ENCODE peak calls at places on chromosomes 5 and 9, in ten cellular contexts. S is WTC11; U is GM10248; L is left cardiac atrium; J is sciatic nerve; F is fibroblast of the aortic adventitia; E is psoas muscle; G is DMS153; X is naive thymus-derived CD4-positive, alpha-beta T cell; H is non-pigmented ciliary epithelial cell. P is an unnamed sample.

GRCh38 chr5:124343451-124343867 is 403.0 kb downstream of the ZNF608 start:
- DNase-seq in S (no peak), U (no peak), L (no peak), J (no peak), F (peak), E (no peak), G (no peak), X (no peak), H (peak), P (no peak)

GRCh38 chr9:124618476-124618875 is 111.3 kb upstream of the NR5A1 start:
- DNase-seq in S (no peak), U (no peak), L (no peak), J (no peak), F (no peak), E (no peak), G (no peak), X (no peak), H (no peak), P (no peak)

GRCh38 chr9:109880276-109881169 is 100.5 kb downstream of the PALM2AKAP2 start:
- DNase-seq in S (peak), U (peak), L (no peak), J (no peak), F (peak), E (no peak), G (no peak), X (no peak), H (no peak), P (no peak)

GRCh38 chr9:89878687-89879086 is 273.9 kb downstream of the GADD45G start:
- DNase-seq in S (no peak), U (no peak), L (peak), J (peak), F (no peak), E (peak), G (peak), X (no peak), H (no peak), P (no peak)

GRCh38 chr5:132283423-132284043 is 10.7 kb upstream of the SLC22A4 start:
- DNase-seq in S (peak), U (no peak), L (no peak), J (no peak), F (peak), E (no peak), G (no peak), X (no peak), H (no peak), P (no peak)

GRCh38 chr5:103472820-103473219 is 89.8 kb downstream of the NUDT12 start:
- DNase-seq in S (no peak), U (no peak), L (no peak), J (no peak), F (peak), E (no peak), G (no peak), X (no peak), H (no peak), P (no peak)

GRCh38 chr9:2087500-2088313 is 72.6 kb downstream of the SMARCA2 start:
- DNase-seq in S (no peak), U (peak), L (no peak), J (no peak), F (peak), E (no peak), G (peak), X (no peak), H (peak), P (no peak)

GRCh38 chr5:72272393-72272792 is 47.6 kb downstream of the MRPS27 start:
- DNase-seq in S (no peak), U (no peak), L (no peak), J (no peak), F (no peak), E (no peak), G (no peak), X (no peak), H (no peak), P (no peak)

GRCh38 chr5:55149396-55149795 is 10.6 kb upstream of the GPX8 start:
- DNase-seq in S (no peak), U (no peak), L (no peak), J (no peak), F (no peak), E (no peak), G (no peak), X (no peak), H (no peak), P (no peak)

GRCh38 chr5:175855041-175855720 is 16.2 kb upstream of the CPLX2 start:
- DNase-seq in S (no peak), U (no peak), L (no peak), J (no peak), F (no peak), E (peak), G (no peak), X (no peak), H (no peak), P (no peak)

GRCh38 chr5:55966284-55966683 is 28.5 kb downstream of the IL6ST start:
- DNase-seq in S (no peak), U (no peak), L (no peak), J (no peak), F (no peak), E (no peak), G (no peak), X (no peak), H (no peak), P (no peak)

GRCh38 chr9:4143951-4144717 is 155.7 kb downstream of the GLIS3 start:
- DNase-seq in S (no peak), U (no peak), L (no peak), J (no peak), F (peak), E (no peak), G (no peak), X (no peak), H (no peak), P (no peak)

GRCh38 chr9:102875687-102876086 is 119.4 kb upstream of the CYLC2 start:
- DNase-seq in S (no peak), U (no peak), L (no peak), J (no peak), F (no peak), E (no peak), G (no peak), X (no peak), H (no peak), P (no peak)

GRCh38 chr5:151082976-151083651 is 2.3 kb upstream of the TNIP1 start:
- DNase-seq in S (no peak), U (no peak), L (no peak), J (no peak), F (no peak), E (peak), G (no peak), X (no peak), H (no peak), P (no peak)

GRCh38 chr9:21499912-21500311 is 17.8 kb upstream of the IFNE start:
- DNase-seq in S (no peak), U (no peak), L (no peak), J (no peak), F (no peak), E (no peak), G (no peak), X (no peak), H (no peak), P (no peak)

GRCh38 chr5:174571662-174572397 is 152.6 kb upstream of the MSX2 start:
- DNase-seq in S (no peak), U (no peak), L (peak), J (peak), F (peak), E (no peak), G (no peak), X (no peak), H (peak), P (no peak)

GRCh38 chr5:10674582-10674981 is 86.5 kb downstream of the DAP start:
- DNase-seq in S (no peak), U (no peak), L (no peak), J (no peak), F (no peak), E (no peak), G (no peak), X (no peak), H (no peak), P (no peak)

GRCh38 chr9:121601234-121601633 is 50.2 kb upstream of the DAB2IP start:
- DNase-seq in S (no peak), U (no peak), L (no peak), J (no peak), F (no peak), E (no peak), G (no peak), X (no peak), H (no peak), P (no peak)

GRCh38 chr5:89265511-89266169 is 382.7 kb upstream of the MEF2C start:
- DNase-seq in S (no peak), U (no peak), L (no peak), J (no peak), F (peak), E (no peak), G (no peak), X (no peak), H (peak), P (no peak)

GRCh38 chr5:137573376-137573775 is 74.2 kb upstream of the SPOCK1 start:
- DNase-seq in S (no peak), U (no peak), L (no peak), J (no peak), F (no peak), E (no peak), G (no peak), X (no peak), H (no peak), P (no peak)

GRCh38 chr5:155562153-155562552 is 548.6 kb downstream of the KIF4B start:
- DNase-seq in S (no peak), U (no peak), L (no peak), J (no peak), F (no peak), E (no peak), G (no peak), X (no peak), H (no peak), P (peak)

GRCh38 chr5:171598279-171599152 is 179.1 kb downstream of the FGF18 start:
- DNase-seq in S (no peak), U (no peak), L (no peak), J (no peak), F (no peak), E (no peak), G (no peak), X (no peak), H (no peak), P (no peak)

GRCh38 chr5:153496835-153497234 is 6.4 kb downstream of the GRIA1 start:
- DNase-seq in S (no peak), U (no peak), L (no peak), J (no peak), F (peak), E (no peak), G (no peak), X (no peak), H (peak), P (peak)

GRCh38 chr9:92719028-92719647 is 45.5 kb downstream of the BICD2 start:
- DNase-seq in S (no peak), U (no peak), L (no peak), J (no peak), F (no peak), E (no peak), G (no peak), X (no peak), H (no peak), P (no peak)

GRCh38 chr9:112700080-112700479 is 17.8 kb downstream of the INIP start:
- DNase-seq in S (no peak), U (no peak), L (no peak), J (no peak), F (no peak), E (no peak), G (no peak), X (no peak), H (no peak), P (no peak)

GRCh38 chr9:101307524-101308213 is 77.1 kb downstream of the BAAT start:
- DNase-seq in S (no peak), U (no peak), L (no peak), J (no peak), F (no peak), E (no peak), G (no peak), X (no peak), H (no peak), P (no peak)

GRCh38 chr9:27573699-27574265 is 501 bp upstream of the C9orf72 start:
- DNase-seq in S (peak), U (peak), L (peak), J (peak), F (peak), E (peak), G (peak), X (peak), H (peak), P (peak)

GRCh38 chr9:3437031-3437430 is 88.8 kb downstream of the RFX3 start:
- DNase-seq in S (no peak), U (no peak), L (no peak), J (no peak), F (no peak), E (no peak), G (no peak), X (no peak), H (no peak), P (no peak)

GRCh38 chr9:89318123-89319014 is at the start of gene SECISBP2:
- DNase-seq in S (peak), U (peak), L (peak), J (peak), F (peak), E (peak), G (peak), X (peak), H (peak), P (peak)

GRCh38 chr9:120890415-120891254 is 13.6 kb upstream of the PHF19 start:
- DNase-seq in S (no peak), U (no peak), L (no peak), J (no peak), F (peak), E (no peak), G (peak), X (no peak), H (no peak), P (no peak)

GRCh38 chr9:86548220-86548619 is 194.0 kb upstream of the TUT7 start:
- DNase-seq in S (no peak), U (no peak), L (no peak), J (no peak), F (no peak), E (no peak), G (no peak), X (no peak), H (no peak), P (no peak)

GRCh38 chr9:104009853-104010252 is 84.3 kb upstream of the SMC2 start:
- DNase-seq in S (no peak), U (no peak), L (no peak), J (no peak), F (no peak), E (no peak), G (peak), X (no peak), H (no peak), P (no peak)

GRCh38 chr5:134878403-134878802 is 4.2 kb downstream of the TXNDC15 start:
- DNase-seq in S (no peak), U (no peak), L (no peak), J (no peak), F (no peak), E (no peak), G (no peak), X (no peak), H (no peak), P (no peak)

GRCh38 chr5:132070460-132071337 is 2.9 kb upstream of the CSF2 start:
- DNase-seq in S (no peak), U (no peak), L (no peak), J (no peak), F (peak), E (peak), G (no peak), X (no peak), H (no peak), P (no peak)

GRCh38 chr9:98341157-98342102 is 86.0 kb upstream of the TBC1D2 start:
- DNase-seq in S (no peak), U (peak), L (no peak), J (no peak), F (no peak), E (no peak), G (no peak), X (no peak), H (no peak), P (no peak)

GRCh38 chr5:164139423-164139822 is 634.0 kb downstream of the MAT2B start:
- DNase-seq in S (no peak), U (no peak), L (no peak), J (no peak), F (no peak), E (no peak), G (no peak), X (no peak), H (no peak), P (no peak)

GRCh38 chr9:94802795-94803194 is 76.3 kb downstream of the AOPEP start:
- DNase-seq in S (no peak), U (peak), L (no peak), J (no peak), F (no peak), E (no peak), G (no peak), X (no peak), H (no peak), P (no peak)

P was measured in retina.